ENCODE peak calls at places on chromosomes 3 and 15, in ten cellular contexts. V is activated T-cell treated with anti-CD3 and anti-CD28 coated beads, Interleukin-2, amount 50 U/mL, for 24 hours; A is mesothelial cell of epicardium; Y is AG10803; O is astrocyte; G is stimulated activated CD4-positive, alpha-beta T cell treated with anti-CD3 and anti-CD28 coated beads, Interleukin-4, amount 100 ng/mL, for 1 hour; K is esophagus squamous epithelium; L is stimulated activated CD8-positive, alpha-beta memory T cell treated with anti-CD3 and anti-CD28 coated beads, Interleukin-15, amount 100 ng/mL, for 1 hour; U is memory B cell; H is GM23338. M is an unnamed sample.

GRCh38 chr3:11434017-11434526 is 161.9 kb downstream of the ATG7 start:
- DNase-seq in V (no peak), A (no peak), U (no peak), K (no peak), O (peak; percentile 24), Y (peak; percentile 94), G (no peak), L (no peak), H (no peak), M (no peak)

GRCh38 chr3:52108302-52109232 is 45.7 kb downstream of the POC1A start:
- DNase-seq in K (no peak), G (no peak), U (no peak), H (peak; percentile 19), L (no peak), O (no peak), V (no peak), A (no peak), Y (peak; percentile 63), M (peak; percentile 73)

GRCh38 chr3:17830786-17831185 is 88.4 kb upstream of the TBC1D5 start:
- DNase-seq in H (no peak), L (no peak), V (no peak), Y (no peak), G (no peak), O (no peak), A (no peak), K (no peak), U (no peak), M (no peak)

GRCh38 chr3:34669490-34669889 is 871.1 kb downstream of the PDCD6IP start:
- DNase-seq in V (no peak), Y (no peak), U (no peak), L (no peak), H (no peak), O (no peak), G (no peak), K (no peak), A (no peak), M (no peak)

GRCh38 chr15:41796457-41796856 is 22.2 kb downstream of the MAPKBP1 start:
- DNase-seq in K (no peak), V (no peak), G (no peak), Y (peak; percentile 89), O (no peak), H (no peak), L (no peak), A (no peak), U (no peak), M (no peak)

GRCh38 chr3:112407214-112407887 is 74.4 kb downstream of the CD200 start:
- DNase-seq in H (no peak), G (no peak), U (peak; percentile 13), K (no peak), V (no peak), L (no peak), O (no peak), A (no peak), Y (no peak), M (no peak)

GRCh38 chr15:82045179-82045891 is 483 bp downstream of the MEX3B start:
- DNase-seq in K (no peak), O (peak; percentile 32), Y (peak; percentile 46), U (peak; percentile 21), G (peak; percentile 25), A (peak; percentile 48), L (no peak), V (peak; percentile 55), H (peak; percentile 48), M (no peak)

GRCh38 chr3:139108253-139108969 is 63.7 kb upstream of the PRR23C start:
- DNase-seq in H (no peak), O (no peak), Y (no peak), A (peak; percentile 25), K (no peak), G (no peak), L (no peak), V (no peak), U (no peak), M (no peak)

GRCh38 chr15:31352911-31353811 is 26.5 kb downstream of the KLF13 start:
- DNase-seq in L (no peak), K (no peak), Y (peak; percentile 92), V (no peak), G (peak; percentile 54), U (no peak), H (no peak), A (no peak), O (peak; percentile 87), M (peak; percentile 9)

GRCh38 chr15:52790941-52791751 is 1.0 kb upstream of the ONECUT1 start:
- DNase-seq in H (peak; percentile 63), L (no peak), A (no peak), V (peak; percentile 36), Y (no peak), K (no peak), U (peak; percentile 38), O (no peak), G (no peak), M (no peak)

GRCh38 chr15:51561271-51561670 is 61.3 kb downstream of the DMXL2 start:
- DNase-seq in Y (no peak), O (no peak), A (no peak), V (no peak), U (no peak), K (no peak), H (peak; percentile 59), L (no peak), G (no peak), M (no peak)

GRCh38 chr15:95932676-95933075 is 397.8 kb upstream of the NR2F2 start:
- DNase-seq in L (no peak), V (no peak), U (no peak), K (no peak), A (no peak), H (no peak), G (no peak), O (peak; percentile 87), Y (peak; percentile 77), M (no peak)